ENCODE peak calls at places on chromosome 11, in five cellular contexts. O is heart left ventricle; R is tibial nerve; X is effector memory CD4-positive, alpha-beta T cell; T is tibial artery. F is an unnamed sample.

GRCh38 chr11:61526229-61526628 is 17.7 kb downstream of the LRRC10B start:
- DNase-seq in O (no peak), R (no peak), X (no peak), T (no peak), F (no peak)

GRCh38 chr11:95659088-95659487 is 130.5 kb downstream of the FAM76B start:
- DNase-seq in O (no peak), R (no peak), X (no peak), T (no peak), F (no peak)

GRCh38 chr11:9780929-9781328 is 117.1 kb downstream of the SWAP70 start:
- DNase-seq in O (no peak), R (no peak), X (no peak), T (no peak), F (no peak)

GRCh38 chr11:68960299-68961071 is 20.3 kb downstream of the MRGPRD start:
- DNase-seq in O (peak; percentile 20), R (no peak), X (no peak), T (no peak), F (no peak)

GRCh38 chr11:36273110-36273509 is 16.1 kb downstream of the COMMD9 start:
- DNase-seq in O (no peak), R (no peak), X (no peak), T (no peak), F (no peak)

GRCh38 chr11:832529-833113 is at the start of gene CD151:
- DNase-seq in O (peak; percentile 66), R (no peak), X (no peak), T (no peak), F (peak; percentile 87)

GRCh38 chr11:119964136-119965025 is 173.5 kb downstream of the TRIM29 start:
- DNase-seq in O (no peak), R (no peak), X (no peak), T (no peak), F (peak; percentile 41)

GRCh38 chr11:74714904-74715303 is 16.3 kb downstream of the CHRDL2 start:
- DNase-seq in O (no peak), R (no peak), X (no peak), T (no peak), F (no peak)

GRCh38 chr11:28713850-28714249 is 605.7 kb downstream of the METTL15 start:
- DNase-seq in O (no peak), R (no peak), X (no peak), T (no peak), F (no peak)

GRCh38 chr11:72058416-72059034 is 21.8 kb downstream of the NUMA1 start:
- DNase-seq in O (no peak), R (no peak), X (no peak), T (no peak), F (peak; percentile 35)

GRCh38 chr11:123527947-123528346 is 97.9 kb downstream of the GRAMD1B start:
- DNase-seq in O (no peak), R (no peak), X (no peak), T (no peak), F (no peak)

GRCh38 chr11:66932543-66932942 is 25.6 kb downstream of the PC start:
- DNase-seq in O (no peak), R (no peak), X (no peak), T (no peak), F (no peak)

GRCh38 chr11:65776710-65777141 is 4.0 kb downstream of the AP5B1 start:
- DNase-seq in O (no peak), R (no peak), X (no peak), T (peak; percentile 18), F (peak; percentile 63)

GRCh38 chr11:120248551-120249278 is 8.8 kb downstream of the POU2F3 start:
- DNase-seq in O (no peak), R (no peak), X (no peak), T (no peak), F (no peak)

GRCh38 chr11:108093128-108093904 is 28.1 kb upstream of the ACAT1 start:
- DNase-seq in O (no peak), R (no peak), X (no peak), T (no peak), F (no peak)

GRCh38 chr11:78646564-78647185 is 72.0 kb upstream of the NARS2 start:
- DNase-seq in O (no peak), R (peak; percentile 26), X (peak; percentile 9), T (no peak), F (no peak)

GRCh38 chr11:120079750-120080610 is 57.9 kb downstream of the TRIM29 start:
- DNase-seq in O (no peak), R (no peak), X (no peak), T (no peak), F (no peak)

GRCh38 chr11:128519353-128519752 is 68.0 kb downstream of the ETS1 start:
- DNase-seq in O (no peak), R (no peak), X (no peak), T (no peak), F (no peak)

GRCh38 chr11:68031136-68031459 is 617 bp downstream of the NDUFS8 start:
- DNase-seq in O (no peak), R (no peak), X (no peak), T (no peak), F (no peak)

DNA sequence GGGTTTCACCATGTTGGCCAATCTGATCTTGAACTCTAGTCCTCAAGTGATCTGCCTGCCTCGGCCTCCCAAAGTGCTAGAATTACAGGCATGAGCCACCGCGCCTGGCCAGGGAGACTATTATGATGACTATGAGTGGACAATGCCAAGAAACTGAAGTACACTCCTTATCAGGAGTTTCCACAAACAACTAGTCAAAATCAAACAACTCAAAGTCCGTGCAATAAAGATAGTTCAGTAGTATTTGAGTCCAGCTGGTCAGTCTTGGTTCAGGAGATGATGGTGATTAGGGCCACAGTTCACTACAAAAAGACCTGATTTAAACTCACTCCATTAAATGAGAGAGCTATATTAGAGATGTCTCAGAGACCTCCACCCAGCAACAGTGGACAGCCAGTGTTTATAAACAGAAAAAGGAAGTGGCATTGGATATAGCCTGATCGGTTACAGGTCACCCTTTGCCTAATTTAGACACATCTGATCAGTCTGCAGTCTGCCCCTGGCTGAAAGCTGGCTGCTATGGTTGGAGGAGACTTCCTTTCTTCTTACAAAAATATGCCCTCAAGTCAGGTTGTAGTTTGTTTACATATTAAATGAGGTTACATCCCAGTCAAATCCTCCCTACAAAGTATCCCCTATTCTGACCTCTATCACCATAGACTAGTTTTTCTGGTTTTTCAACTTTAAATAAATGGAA is 17.0 kb downstream of the CD3E start:
- DNase-seq in O (no peak), R (no peak), X (no peak), T (no peak), F (no peak)
- H3K4me1 ChIP-seq in O (no peaks in the 10 kb centered on the region), R (peaks cover 17% of the 10 kb centered on the region), X (peaks cover 42% of the 10 kb centered on the region), T (peaks cover 2% of the 10 kb centered on the region), F (no peaks in the 10 kb centered on the region)

GRCh38 chr11:82960000-82960778 is 58.7 kb downstream of the DDIAS start:
- DNase-seq in O (no peak), R (no peak), X (no peak), T (no peak), F (no peak)
- H3K27ac ChIP-seq in O (no peak overlapping the region), R (no peak overlapping the region), X (peak overlapping the region; percentile 71), T (no peak overlapping the region), F (no peak overlapping the region)

DNA sequence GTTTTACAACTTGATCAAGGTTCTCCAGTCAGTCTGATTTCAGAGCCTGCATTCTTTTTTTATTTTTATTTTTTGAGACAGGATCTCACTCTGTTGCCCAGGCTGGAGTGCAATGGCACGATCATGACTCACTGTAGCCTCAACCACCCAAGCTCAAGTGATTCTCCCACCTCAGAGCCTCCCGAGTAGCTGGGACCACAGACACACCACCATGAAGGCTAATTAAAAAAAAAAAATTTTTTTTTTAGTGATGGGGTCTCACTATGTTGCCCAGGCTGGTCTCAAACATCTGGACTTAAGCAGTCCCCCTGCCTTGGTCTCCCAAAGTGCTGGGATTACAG is 117.2 kb upstream of the NAV2 start:
- DNase-seq in O (no peak), R (no peak), X (no peak), T (no peak), F (no peak)
- H3K27me3 ChIP-seq in O (no peaks in the 10 kb centered on the region), R (no peaks in the 10 kb centered on the region), X (no peaks in the 10 kb centered on the region), T (no peaks in the 10 kb centered on the region), F (no peaks in the 10 kb centered on the region)

DNA sequence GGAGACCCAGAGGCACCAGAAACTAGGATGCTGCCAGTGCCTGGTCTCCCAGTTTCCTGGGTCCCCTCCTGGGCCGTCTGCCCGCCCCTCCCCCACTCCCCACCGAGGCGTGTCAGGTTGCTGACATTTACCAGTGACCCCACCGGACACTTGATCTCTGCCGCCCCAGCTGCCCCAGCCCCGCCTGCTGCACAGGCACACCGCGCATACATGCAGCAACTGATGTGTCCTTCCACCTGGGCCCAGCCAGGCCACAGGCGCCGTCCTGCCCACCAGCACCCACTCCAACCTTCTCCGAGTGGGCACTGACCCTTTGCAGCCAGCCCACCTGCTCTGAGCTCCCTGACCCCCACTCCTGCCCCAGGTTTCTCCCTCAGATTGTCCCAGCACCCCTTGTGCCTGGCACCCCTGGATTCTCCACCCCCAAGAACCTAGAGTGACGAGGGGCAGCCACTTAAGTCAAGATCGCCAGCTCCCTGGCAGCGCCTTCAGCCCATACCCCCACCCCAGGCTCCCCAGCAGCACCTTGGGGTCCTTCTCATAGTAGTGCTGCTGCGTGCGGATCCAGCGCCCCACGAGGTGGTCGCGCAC is 548 bp downstream of the PYGM start:
- DNase-seq in O (no peak), R (no peak), X (no peak), T (peak; percentile 20), F (peak; percentile 65)
- H3K4me1 ChIP-seq in O (peaks cover 32% of the 10 kb centered on the region), R (peaks cover 39% of the 10 kb centered on the region), X (peaks cover 44% of the 10 kb centered on the region), T (peaks cover 60% of the 10 kb centered on the region), F (peaks cover 44% of the 10 kb centered on the region)

GRCh38 chr11:14549891-14550290 is 29.7 kb upstream of the PSMA1 start:
- DNase-seq in O (no peak), R (no peak), X (no peak), T (no peak), F (no peak)

GRCh38 chr11:14551380-14551779 is 31.2 kb upstream of the PSMA1 start:
- DNase-seq in O (no peak), R (no peak), X (no peak), T (no peak), F (no peak)

GRCh38 chr11:14547440-14547839 is 27.3 kb upstream of the PSMA1 start:
- DNase-seq in O (no peak), R (no peak), X (no peak), T (no peak), F (no peak)

GRCh38 chr11:14554959-14555358 is 34.8 kb upstream of the PSMA1 start:
- DNase-seq in O (no peak), R (no peak), X (no peak), T (no peak), F (no peak)

GRCh38 chr11:14552089-14552488 is 31.9 kb upstream of the PSMA1 start:
- DNase-seq in O (peak; percentile 34), R (no peak), X (no peak), T (no peak), F (no peak)
- H3K27ac ChIP-seq in O (peak overlapping the region; percentile 71), R (no peak overlapping the region), X (no peak overlapping the region), T (no peak overlapping the region), F (no peak overlapping the region)